ENCODE peak calls at places on chromosome 6, in ten cellular contexts. F, P, L, R, N, Y, T, E, Z and Q are unnamed samples.

GRCh38 chr6:123551939-123552707 is 84.6 kb downstream of the TRDN start:
- DNase-seq in F (no peak), P (no peak), L (no peak), R (no peak), N (peak), Y (no peak), T (no peak), E (no peak), Z (no peak), Q (no peak)

GRCh38 chr6:79525272-79526100 is 11.7 kb downstream of the LCA5 start:
- DNase-seq in F (no peak), P (no peak), L (no peak), R (no peak), N (no peak), Y (no peak), T (no peak), E (no peak), Z (no peak), Q (no peak)

GRCh38 chr6:142387997-142388815 is 86.4 kb downstream of the ADGRG6 start:
- DNase-seq in F (no peak), P (no peak), L (no peak), R (no peak), N (no peak), Y (peak), T (peak), E (no peak), Z (peak), Q (no peak)

GRCh38 chr6:122652431-122652830 is 42.2 kb downstream of the PKIB start:
- DNase-seq in F (no peak), P (no peak), L (no peak), R (no peak), N (no peak), Y (no peak), T (no peak), E (no peak), Z (no peak), Q (no peak)

GRCh38 chr6:16762265-16762546 is 946 bp upstream of the ATXN1 start:
- DNase-seq in F (no peak), P (no peak), L (no peak), R (no peak), N (no peak), Y (no peak), T (peak), E (no peak), Z (no peak), Q (no peak)

GRCh38 chr6:132399376-132400074 is 1.8 kb downstream of the MOXD1 start:
- DNase-seq in F (no peak), P (no peak), L (no peak), R (no peak), N (no peak), Y (no peak), T (peak), E (no peak), Z (no peak), Q (no peak)

GRCh38 chr6:80767808-80768207 is 661.3 kb downstream of the BCKDHB start:
- DNase-seq in F (no peak), P (peak), L (no peak), R (peak), N (no peak), Y (no peak), T (peak), E (no peak), Z (no peak), Q (no peak)

GRCh38 chr6:42266542-42266941 is 48.9 kb upstream of the MRPS10 start:
- DNase-seq in F (no peak), P (no peak), L (no peak), R (no peak), N (no peak), Y (no peak), T (no peak), E (no peak), Z (no peak), Q (no peak)

GRCh38 chr6:148323344-148323743 is 19.3 kb upstream of the SASH1 start:
- DNase-seq in F (no peak), P (no peak), L (no peak), R (no peak), N (no peak), Y (no peak), T (peak), E (no peak), Z (no peak), Q (no peak)

GRCh38 chr6:17930321-17930993 is 57.0 kb downstream of the KIF13A start:
- DNase-seq in F (no peak), P (no peak), L (no peak), R (no peak), N (peak), Y (no peak), T (no peak), E (no peak), Z (no peak), Q (no peak)

GRCh38 chr6:153564803-153565202 is 433.7 kb upstream of the RGS17 start:
- DNase-seq in F (no peak), P (no peak), L (no peak), R (no peak), N (no peak), Y (no peak), T (no peak), E (no peak), Z (no peak), Q (no peak)

GRCh38 chr6:36694616-36695015 is 3.0 kb upstream of the RAB44 start:
- DNase-seq in F (no peak), P (no peak), L (no peak), R (no peak), N (no peak), Y (no peak), T (no peak), E (no peak), Z (no peak), Q (no peak)

GRCh38 chr6:50990750-50991446 is 172.2 kb downstream of the TFAP2B start:
- DNase-seq in F (peak), P (no peak), L (no peak), R (no peak), N (no peak), Y (no peak), T (no peak), E (no peak), Z (no peak), Q (no peak)

GRCh38 chr6:125507987-125508655 is 206.4 kb upstream of the HDDC2 start:
- DNase-seq in F (peak), P (peak), L (no peak), R (no peak), N (peak), Y (peak), T (no peak), E (no peak), Z (no peak), Q (no peak)

GRCh38 chr6:156731436-156731835 is 45.7 kb upstream of the ARID1B start:
- DNase-seq in F (no peak), P (no peak), L (no peak), R (no peak), N (no peak), Y (no peak), T (peak), E (no peak), Z (no peak), Q (no peak)

GRCh38 chr6:111758608-111759293 is 114.5 kb downstream of the FYN start:
- DNase-seq in F (no peak), P (no peak), L (peak), R (no peak), N (no peak), Y (no peak), T (no peak), E (no peak), Z (no peak), Q (peak)

GRCh38 chr6:81950877-81951276 is 198.4 kb upstream of the TENT5A start:
- DNase-seq in F (no peak), P (no peak), L (no peak), R (no peak), N (no peak), Y (no peak), T (peak), E (no peak), Z (no peak), Q (no peak)

GRCh38 chr6:29493261-29493660 is 5.5 kb upstream of the MAS1L start:
- DNase-seq in F (no peak), P (no peak), L (no peak), R (no peak), N (no peak), Y (no peak), T (no peak), E (no peak), Z (no peak), Q (no peak)

GRCh38 chr6:30325150-30325872 is 1.4 kb upstream of the TRIM39 start:
- DNase-seq in F (no peak), P (peak), L (peak), R (peak), N (no peak), Y (peak), T (peak), E (no peak), Z (peak), Q (peak)